ENCODE peak calls at places on chromosomes 6 and 20, in four cellular contexts. P, D, R and M are unnamed samples.

GRCh38 chr6:36625161-36625919 is 31.2 kb downstream of the SRSF3 start:
- DNase-seq in P (no peak), D (no peak), R (peak; percentile 1), M (no peak)

GRCh38 chr20:31869942-31870702 is at the start of the genes DUSP15 and TTLL9:
- DNase-seq in P (no peak), D (no peak), R (peak; percentile 75), M (peak; percentile 56)

GRCh38 chr6:159826968-159827647 is 27.0 kb downstream of the PNLDC1 start:
- DNase-seq in P (no peak), D (no peak), R (no peak), M (no peak)

GRCh38 chr20:2133318-2134183 is 31.9 kb downstream of the STK35 start:
- DNase-seq in P (peak; percentile 41), D (no peak), R (peak; percentile 54), M (no peak)

GRCh38 chr20:22729180-22729579 is 144.8 kb upstream of the FOXA2 start:
- DNase-seq in P (no peak), D (no peak), R (no peak), M (no peak)

GRCh38 chr6:37204014-37204751 is 34.2 kb downstream of the PIM1 start:
- DNase-seq in P (no peak), D (no peak), R (no peak), M (no peak)

GRCh38 chr20:45306431-45306982 is at the start of gene RBPJL:
- DNase-seq in P (no peak), D (no peak), R (peak; percentile 69), M (peak; percentile 10)

GRCh38 chr6:52900536-52900935 is 9.0 kb downstream of the GSTA3 start:
- DNase-seq in P (no peak), D (no peak), R (no peak), M (no peak)

GRCh38 chr20:36886859-36887778 is 11.2 kb downstream of the TLDC2 start:
- DNase-seq in P (peak; percentile 83), D (peak; percentile 86), R (peak; percentile 92), M (peak; percentile 62)

GRCh38 chr6:30319146-30319835 is 7.4 kb upstream of the TRIM39 start:
- DNase-seq in P (no peak), D (no peak), R (no peak), M (no peak)

GRCh38 chr20:24781061-24781980 is 167.7 kb upstream of the CST7 start:
- DNase-seq in P (no peak), D (no peak), R (peak; percentile 54), M (peak; percentile 73)

GRCh38 chr6:85580878-85581267 is 12.8 kb downstream of the SNX14 start:
- DNase-seq in P (peak; percentile 67), D (no peak), R (no peak), M (no peak)

GRCh38 chr6:14540859-14541540 is 423.4 kb downstream of the CD83 start:
- DNase-seq in P (no peak), D (no peak), R (peak; percentile 45), M (no peak)
- H3K27ac ChIP-seq in P (peak overlapping the region; percentile 62), D (no peak overlapping the region), R (peak overlapping the region; percentile 7), M (no peak overlapping the region)

DNA sequence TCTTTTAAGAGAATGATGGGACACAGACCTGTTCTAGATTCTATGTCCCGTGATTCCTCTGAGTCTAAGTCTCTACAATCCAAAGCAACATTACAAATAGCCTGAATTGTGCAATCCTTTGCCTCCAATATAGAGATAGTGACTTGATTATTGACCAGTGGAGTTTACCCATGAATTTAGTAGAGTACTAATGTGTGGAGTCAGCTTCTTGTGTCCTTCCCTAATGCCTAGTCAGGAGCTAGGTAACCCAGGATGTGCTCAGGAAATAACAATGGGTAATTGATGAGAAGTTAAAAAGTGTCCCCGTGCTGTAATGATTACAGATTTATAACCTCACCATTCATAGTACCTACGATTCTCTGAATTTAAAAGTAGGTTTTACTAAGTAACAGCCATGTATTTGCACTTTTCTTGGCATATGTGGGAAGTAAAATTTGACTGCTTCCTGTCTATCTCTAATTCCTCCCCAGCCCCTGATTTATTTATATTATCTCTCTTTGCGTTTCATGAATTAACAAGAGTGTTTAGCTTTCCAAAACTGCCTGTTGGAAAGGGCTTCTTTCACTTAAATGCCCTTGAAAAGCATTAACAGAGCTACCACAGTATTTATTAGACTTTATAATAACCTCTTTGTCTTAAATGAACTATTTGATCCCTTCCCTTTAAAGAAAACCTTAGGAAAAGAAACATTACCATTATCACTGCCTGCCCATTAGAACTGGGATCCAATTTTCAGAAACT is 30.5 kb downstream of the NEDD9 start:
- DNase-seq in P (no peak), D (no peak), R (no peak), M (no peak)
- H3K27ac ChIP-seq in P (peak overlapping the region; percentile 18), D (no peak overlapping the region), R (no peak overlapping the region), M (no peak overlapping the region)

GRCh38 chr6:116797585-116797984 is 31.3 kb downstream of the GPRC6A start:
- DNase-seq in P (no peak), D (no peak), R (no peak), M (no peak)

GRCh38 chr6:116799945-116800344 is 28.9 kb downstream of the GPRC6A start:
- DNase-seq in P (no peak), D (no peak), R (no peak), M (no peak)

GRCh38 chr6:116801971-116802370 is 26.9 kb downstream of the GPRC6A start:
- DNase-seq in P (no peak), D (no peak), R (no peak), M (no peak)
- H3K27ac ChIP-seq in P (no peak overlapping the region), D (no peak overlapping the region), R (no peak overlapping the region), M (no peak overlapping the region)

GRCh38 chr6:157822221-157823000 is 635 bp upstream of the SNX9 start:
- DNase-seq in P (peak; percentile 37), D (no peak), R (peak; percentile 52), M (no peak)

GRCh38 chr6:157823001-157823522 is at the start of gene SNX9:
- DNase-seq in P (peak; percentile 84), D (no peak), R (peak; percentile 90), M (peak; percentile 33)

GRCh38 chr6:157825243-157825904 is 2.3 kb downstream of the SNX9 start:
- DNase-seq in P (no peak), D (no peak), R (no peak), M (no peak)

GRCh38 chr6:157821342-157822033 is 1.6 kb upstream of the SNX9 start:
- DNase-seq in P (no peak), D (no peak), R (no peak), M (no peak)

GRCh38 chr6:157823523-157824370 is 701 bp downstream of the SNX9 start:
- DNase-seq in P (peak; percentile 40), D (no peak), R (peak; percentile 52), M (no peak)
- H3K27ac ChIP-seq in P (peak overlapping the region; percentile 93), D (peak overlapping the region; percentile 67), R (no peak overlapping the region), M (peak overlapping the region; percentile 76)

GRCh38 chr6:69771158-69771906 is 25.5 kb downstream of the LMBRD1 start:
- DNase-seq in P (no peak), D (no peak), R (no peak), M (no peak)
- H3K27ac ChIP-seq in P (no peak overlapping the region), D (no peak overlapping the region), R (no peak overlapping the region), M (no peak overlapping the region)